ENCODE peak calls at places on chromosome 11, in five cellular contexts. T is SK-N-SH, P is IMR-90, O is neuronal stem cell, S is mesenchymal stem cell. V is an unnamed sample.

GRCh38 chr11:69814902-69815301 is 4.3 kb downstream of the FGF3 start:
- DNase-seq in T (no peak), P (no peak), O (no peak), S (no peak), V (no peak)

GRCh38 chr11:7436657-7437056 is 48.6 kb upstream of the OLFML1 start:
- DNase-seq in T (no peak), P (no peak), O (no peak), S (no peak), V (no peak)

GRCh38 chr11:102109896-102110760 is at the start of gene YAP1:
- DNase-seq in T (peak; percentile 72), P (peak; percentile 91), O (peak; percentile 94), S (peak; percentile 96), V (peak; percentile 95)

GRCh38 chr11:126669416-126669815 is 313.9 kb downstream of the ST3GAL4 start:
- DNase-seq in T (no peak), P (peak; percentile 74), O (no peak), S (no peak), V (peak; percentile 47)

GRCh38 chr11:128424271-128424709 is 163.1 kb downstream of the ETS1 start:
- DNase-seq in T (no peak), P (no peak), O (no peak), S (no peak), V (no peak)

GRCh38 chr11:100830978-100831732 is 144.1 kb downstream of the ARHGAP42 start:
- DNase-seq in T (no peak), P (peak; percentile 81), O (no peak), S (peak; percentile 85), V (peak; percentile 63)

GRCh38 chr11:129625930-129626329 is 189.7 kb upstream of the TMEM45B start:
- DNase-seq in T (no peak), P (no peak), O (no peak), S (no peak), V (no peak)

GRCh38 chr11:65087827-65088226 is 3.8 kb downstream of the ZFPL1 start:
- DNase-seq in T (no peak), P (no peak), O (no peak), S (no peak), V (no peak)

GRCh38 chr11:131691558-131692041 is 321.2 kb downstream of the NTM start:
- DNase-seq in T (peak; percentile 94), P (peak; percentile 11), O (no peak), S (no peak), V (peak; percentile 40)

GRCh38 chr11:116776522-116776984 is 3.8 kb upstream of the BUD13 start:
- DNase-seq in T (no peak), P (no peak), O (no peak), S (no peak), V (no peak)

GRCh38 chr11:113249786-113250185 is 64.6 kb upstream of the TTC12 start:
- DNase-seq in T (no peak), P (no peak), O (no peak), S (no peak), V (no peak)

GRCh38 chr11:10307411-10308207 is 2.7 kb downstream of the ADM start:
- DNase-seq in T (peak; percentile 91), P (peak; percentile 94), O (peak; percentile 79), S (peak; percentile 93), V (peak; percentile 89)

GRCh38 chr11:66045177-66045639 is 3.8 kb downstream of the GAL3ST3 start:
- DNase-seq in T (peak; percentile 97), P (peak; percentile 70), O (peak; percentile 77), S (peak; percentile 80), V (peak; percentile 96)

GRCh38 chr11:112903310-112903709 is 57.9 kb upstream of the NCAM1 start:
- DNase-seq in T (no peak), P (no peak), O (no peak), S (no peak), V (no peak)

DNA sequence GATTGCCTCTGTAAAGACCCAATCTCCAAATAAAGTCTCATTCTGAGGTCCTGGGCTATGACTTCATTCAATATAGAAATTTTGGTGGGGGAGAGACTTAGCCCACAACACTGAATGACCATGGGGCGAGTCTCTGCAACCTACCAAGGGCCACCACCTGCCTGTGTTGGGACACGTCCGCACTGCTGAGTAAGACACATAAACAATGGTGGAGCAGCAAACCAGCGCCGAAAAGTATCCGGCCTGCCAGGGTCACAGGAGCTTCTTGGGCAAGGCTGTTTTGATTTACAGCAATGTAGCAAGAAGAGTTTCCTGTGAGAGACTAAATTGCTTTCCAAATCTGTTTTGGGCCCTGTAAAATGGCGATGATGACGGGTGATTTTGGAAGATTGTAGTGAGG is 122.3 kb downstream of the SHANK2 start:
- DNase-seq in T (no peak), P (no peak), O (no peak), S (no peak), V (no peak)
- H3K9ac ChIP-seq in T (no peak overlapping the region), P (no peak overlapping the region), O (no peak overlapping the region), S (no peak overlapping the region), V (no peak overlapping the region)

DNA sequence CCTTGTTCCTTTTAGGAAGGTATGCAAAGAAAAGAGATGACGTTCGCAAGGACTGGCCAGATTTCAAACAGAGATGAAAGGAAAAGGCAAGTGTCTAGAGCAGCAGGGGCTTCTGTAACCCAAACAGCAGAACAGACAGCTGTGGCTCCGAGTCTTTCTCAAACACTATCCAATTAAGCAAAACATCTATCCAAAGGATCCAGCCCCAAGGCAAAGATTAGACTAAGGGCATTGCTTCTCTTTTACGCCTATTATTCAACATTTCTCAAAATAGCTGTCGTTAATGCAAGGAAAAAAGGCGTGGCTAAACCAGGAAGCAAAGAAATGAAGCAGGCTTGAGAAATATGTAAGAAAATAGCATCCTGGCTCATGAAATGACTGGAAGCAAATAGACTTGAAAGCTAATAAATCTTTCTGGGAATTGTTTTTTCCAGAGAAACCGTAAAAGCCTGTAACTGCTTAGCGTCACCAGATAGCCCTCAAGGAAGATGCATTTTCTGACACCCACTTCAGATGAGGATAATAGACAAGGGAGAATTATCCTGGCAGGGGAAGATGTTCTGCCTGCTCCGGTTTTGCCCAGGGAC is 20.0 kb downstream of the C11orf96 start:
- DNase-seq in T (peak; percentile 60), P (no peak), O (no peak), S (peak; percentile 41), V (peak; percentile 41)
- H3K4me3 ChIP-seq in T (no peak overlapping the region), P (no peak overlapping the region), O (no peak overlapping the region), S (no peak overlapping the region), V (no peak overlapping the region)

GRCh38 chr11:107439586-107440201 is 17.9 kb downstream of the CWF19L2 start:
- DNase-seq in T (no peak), P (no peak), O (no peak), S (no peak), V (no peak)

GRCh38 chr11:107438148-107438547 is 19.5 kb downstream of the CWF19L2 start:
- DNase-seq in T (no peak), P (no peak), O (no peak), S (no peak), V (no peak)

GRCh38 chr11:107446822-107447431 is 10.7 kb downstream of the CWF19L2 start:
- DNase-seq in T (no peak), P (no peak), O (no peak), S (no peak), V (no peak)

DNA sequence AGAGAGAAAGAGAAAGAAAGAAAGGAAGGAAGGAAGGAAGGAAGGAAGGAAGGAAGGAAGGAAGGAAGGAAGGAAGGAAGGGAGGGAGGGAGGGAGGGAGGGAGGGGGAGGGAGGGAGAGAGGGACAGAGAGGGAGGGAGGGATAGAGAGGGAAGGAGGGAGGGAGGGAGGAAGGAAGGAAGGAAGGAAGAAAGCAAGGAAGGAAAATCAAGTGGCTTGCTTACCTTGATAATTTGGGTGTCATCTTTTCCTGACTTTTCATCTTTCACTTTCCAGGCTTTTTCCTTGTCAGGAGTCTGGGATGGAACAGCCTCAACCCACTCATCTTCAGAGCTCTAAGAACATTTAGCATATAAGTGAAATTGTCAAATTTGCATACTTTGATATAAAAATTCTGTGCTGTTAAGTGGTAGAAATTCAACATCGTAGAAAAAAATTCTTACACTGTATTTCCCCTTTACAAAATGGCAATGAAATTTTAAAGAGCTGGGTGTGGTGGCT is 14.9 kb downstream of the CWF19L2 start:
- DNase-seq in T (no peak), P (no peak), O (no peak), S (no peak), V (no peak)
- H3K9ac ChIP-seq in T (no peak overlapping the region), P (no peak overlapping the region), O (no peak overlapping the region), S (no peak overlapping the region), V (no peak overlapping the region)

DNA sequence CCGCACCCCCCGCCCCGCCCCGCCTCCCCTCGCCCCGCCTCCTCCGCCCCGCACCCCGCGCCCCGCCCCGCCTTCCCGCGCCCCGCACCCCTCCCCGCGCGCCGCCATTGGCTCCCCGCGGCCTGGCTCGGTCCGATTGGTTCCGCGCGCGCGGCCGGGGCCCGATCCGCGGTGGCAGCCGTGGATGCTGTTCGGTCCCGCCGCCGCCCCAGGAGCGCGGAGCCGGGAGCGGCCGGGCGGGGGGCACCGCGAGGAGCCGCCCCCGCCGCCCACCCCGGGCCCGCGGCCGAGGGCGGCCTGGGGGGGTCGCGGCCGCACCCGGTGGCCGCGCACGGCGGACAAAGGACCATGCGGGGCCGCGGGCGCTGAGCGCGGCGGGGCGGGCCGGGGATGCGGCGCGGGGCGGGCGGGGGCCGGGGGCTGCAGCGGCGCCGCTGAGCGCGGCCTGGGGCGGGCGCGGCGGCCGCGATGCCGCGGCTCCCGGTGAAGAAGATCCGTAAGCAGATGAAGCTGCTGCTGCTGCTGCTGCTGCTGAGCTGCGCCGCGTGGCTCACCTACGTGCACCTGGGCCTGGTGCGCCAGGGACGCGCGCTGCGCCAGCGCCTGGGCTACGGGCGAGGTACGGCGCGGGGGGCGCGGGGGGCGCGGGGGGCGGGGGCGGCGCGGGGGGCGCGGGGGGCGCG is at the start of gene B4GALNT4:
- DNase-seq in T (peak; percentile 99), P (peak; percentile 23), O (no peak), S (peak; percentile 59), V (peak; percentile 92)
- H3K4me3 ChIP-seq in T (peak within 1 kb of the TSS; percentile 65), P (peak within 1 kb of the TSS; percentile 90), O (peak within 1 kb of the TSS; percentile 92), S (peak within 1 kb of the TSS; percentile 32), V (no peak within 1 kb of the TSS)

GRCh38 chr11:35034401-35034800 is 104.6 kb upstream of the CD44 start:
- DNase-seq in T (no peak), P (no peak), O (no peak), S (no peak), V (no peak)

GRCh38 chr11:35035894-35036408 is 103.0 kb upstream of the CD44 start:
- DNase-seq in T (no peak), P (peak; percentile 94), O (no peak), S (peak; percentile 94), V (peak; percentile 79)

GRCh38 chr11:35038211-35038930 is 100.6 kb upstream of the CD44 start:
- DNase-seq in T (peak; percentile 5), P (no peak), O (no peak), S (no peak), V (no peak)

GRCh38 chr11:35039076-35039475 is 99.9 kb upstream of the CD44 start:
- DNase-seq in T (no peak), P (no peak), O (no peak), S (no peak), V (no peak)

GRCh38 chr11:35036642-35037041 is 102.3 kb upstream of the CD44 start:
- DNase-seq in T (no peak), P (no peak), O (no peak), S (peak; percentile 80), V (no peak)
- H3K9ac ChIP-seq in T (no peak overlapping the region), P (no peak overlapping the region), O (no peak overlapping the region), S (no peak overlapping the region), V (no peak overlapping the region)